ENCODE peak calls at places on chromosomes 6 and 20, in nine cellular contexts. One of them, this sample, is unnamed.

GRCh38 chr20:53869466-53870258 is 200.7 kb downstream of the BCAS1 start:
- DNase-seq in activated naive CD4-positive, alpha-beta T cell: peak
- DNase-seq in CD4-positive, CD25-positive, alpha-beta regulatory T cell: peak
- DNase-seq in endothelial cell: peak
- DNase-seq in SJSA1: peak
- DNase-seq in GF-D8: peak
- DNase-seq in GM13976: peak
- DNase-seq in activated effector memory CD4-positive, alpha-beta T cell treated with anti-CD3 and anti-CD28 coated beads, Interleukin-2, amount 50 U/mL, for 16 hours: peak
- DNase-seq in bronchial epithelial cell: peak
- DNase-seq in this sample: no peak

GRCh38 chr6:53090576-53090975 is 25.4 kb downstream of the FBXO9 start:
- DNase-seq in activated naive CD4-positive, alpha-beta T cell: no peak
- DNase-seq in CD4-positive, CD25-positive, alpha-beta regulatory T cell: no peak
- DNase-seq in endothelial cell: no peak
- DNase-seq in SJSA1: no peak
- DNase-seq in GF-D8: no peak
- DNase-seq in GM13976: no peak
- DNase-seq in activated effector memory CD4-positive, alpha-beta T cell treated with anti-CD3 and anti-CD28 coated beads, Interleukin-2, amount 50 U/mL, for 16 hours: no peak
- DNase-seq in bronchial epithelial cell: peak
- DNase-seq in this sample: no peak

GRCh38 chr6:159433550-159433949 is 259.5 kb downstream of the SOD2 start:
- DNase-seq in activated naive CD4-positive, alpha-beta T cell: no peak
- DNase-seq in CD4-positive, CD25-positive, alpha-beta regulatory T cell: no peak
- DNase-seq in endothelial cell: no peak
- DNase-seq in SJSA1: no peak
- DNase-seq in GF-D8: no peak
- DNase-seq in GM13976: no peak
- DNase-seq in activated effector memory CD4-positive, alpha-beta T cell treated with anti-CD3 and anti-CD28 coated beads, Interleukin-2, amount 50 U/mL, for 16 hours: no peak
- DNase-seq in bronchial epithelial cell: no peak
- DNase-seq in this sample: no peak

GRCh38 chr20:63048516-63049190 is 41.9 kb upstream of the BHLHE23 start:
- DNase-seq in activated naive CD4-positive, alpha-beta T cell: no peak
- DNase-seq in CD4-positive, CD25-positive, alpha-beta regulatory T cell: no peak
- DNase-seq in endothelial cell: no peak
- DNase-seq in SJSA1: no peak
- DNase-seq in GF-D8: no peak
- DNase-seq in GM13976: no peak
- DNase-seq in activated effector memory CD4-positive, alpha-beta T cell treated with anti-CD3 and anti-CD28 coated beads, Interleukin-2, amount 50 U/mL, for 16 hours: no peak
- DNase-seq in bronchial epithelial cell: no peak
- DNase-seq in this sample: no peak

GRCh38 chr6:14466278-14466677 is 348.7 kb downstream of the CD83 start:
- DNase-seq in activated naive CD4-positive, alpha-beta T cell: no peak
- DNase-seq in CD4-positive, CD25-positive, alpha-beta regulatory T cell: no peak
- DNase-seq in endothelial cell: no peak
- DNase-seq in SJSA1: no peak
- DNase-seq in GF-D8: no peak
- DNase-seq in GM13976: no peak
- DNase-seq in activated effector memory CD4-positive, alpha-beta T cell treated with anti-CD3 and anti-CD28 coated beads, Interleukin-2, amount 50 U/mL, for 16 hours: no peak
- DNase-seq in bronchial epithelial cell: no peak
- DNase-seq in this sample: no peak

GRCh38 chr6:47044418-47044817 is 2.3 kb upstream of the ADGRF1 start:
- DNase-seq in activated naive CD4-positive, alpha-beta T cell: no peak
- DNase-seq in CD4-positive, CD25-positive, alpha-beta regulatory T cell: no peak
- DNase-seq in endothelial cell: no peak
- DNase-seq in SJSA1: no peak
- DNase-seq in GF-D8: no peak
- DNase-seq in GM13976: no peak
- DNase-seq in activated effector memory CD4-positive, alpha-beta T cell treated with anti-CD3 and anti-CD28 coated beads, Interleukin-2, amount 50 U/mL, for 16 hours: no peak
- DNase-seq in bronchial epithelial cell: peak
- DNase-seq in this sample: no peak

GRCh38 chr20:52104546-52105044 is 87.0 kb downstream of the ZFP64 start:
- DNase-seq in activated naive CD4-positive, alpha-beta T cell: no peak
- DNase-seq in CD4-positive, CD25-positive, alpha-beta regulatory T cell: no peak
- DNase-seq in endothelial cell: peak
- DNase-seq in SJSA1: no peak
- DNase-seq in GF-D8: no peak
- DNase-seq in GM13976: no peak
- DNase-seq in activated effector memory CD4-positive, alpha-beta T cell treated with anti-CD3 and anti-CD28 coated beads, Interleukin-2, amount 50 U/mL, for 16 hours: no peak
- DNase-seq in bronchial epithelial cell: no peak
- DNase-seq in this sample: no peak

GRCh38 chr6:6007311-6008113 is 787 bp upstream of the NRN1 start:
- DNase-seq in activated naive CD4-positive, alpha-beta T cell: no peak
- DNase-seq in CD4-positive, CD25-positive, alpha-beta regulatory T cell: no peak
- DNase-seq in endothelial cell: peak
- DNase-seq in SJSA1: peak
- DNase-seq in GF-D8: no peak
- DNase-seq in GM13976: peak
- DNase-seq in activated effector memory CD4-positive, alpha-beta T cell treated with anti-CD3 and anti-CD28 coated beads, Interleukin-2, amount 50 U/mL, for 16 hours: peak
- DNase-seq in bronchial epithelial cell: no peak
- DNase-seq in this sample: peak

GRCh38 chr6:53728570-53729194 is 63.1 kb upstream of the KLHL31 start:
- DNase-seq in activated naive CD4-positive, alpha-beta T cell: peak
- DNase-seq in CD4-positive, CD25-positive, alpha-beta regulatory T cell: peak
- DNase-seq in endothelial cell: peak
- DNase-seq in SJSA1: peak
- DNase-seq in GF-D8: no peak
- DNase-seq in GM13976: peak
- DNase-seq in activated effector memory CD4-positive, alpha-beta T cell treated with anti-CD3 and anti-CD28 coated beads, Interleukin-2, amount 50 U/mL, for 16 hours: peak
- DNase-seq in bronchial epithelial cell: peak
- DNase-seq in this sample: peak

GRCh38 chr6:150534514-150534913 is 65.2 kb upstream of the PLEKHG1 start:
- DNase-seq in activated naive CD4-positive, alpha-beta T cell: no peak
- DNase-seq in CD4-positive, CD25-positive, alpha-beta regulatory T cell: no peak
- DNase-seq in endothelial cell: no peak
- DNase-seq in SJSA1: no peak
- DNase-seq in GF-D8: no peak
- DNase-seq in GM13976: no peak
- DNase-seq in activated effector memory CD4-positive, alpha-beta T cell treated with anti-CD3 and anti-CD28 coated beads, Interleukin-2, amount 50 U/mL, for 16 hours: no peak
- DNase-seq in bronchial epithelial cell: no peak
- DNase-seq in this sample: no peak

GRCh38 chr6:166498661-166499349 is 87.7 kb downstream of the RAMACL start:
- DNase-seq in activated naive CD4-positive, alpha-beta T cell: no peak
- DNase-seq in CD4-positive, CD25-positive, alpha-beta regulatory T cell: no peak
- DNase-seq in endothelial cell: no peak
- DNase-seq in SJSA1: no peak
- DNase-seq in GF-D8: no peak
- DNase-seq in GM13976: no peak
- DNase-seq in activated effector memory CD4-positive, alpha-beta T cell treated with anti-CD3 and anti-CD28 coated beads, Interleukin-2, amount 50 U/mL, for 16 hours: peak
- DNase-seq in bronchial epithelial cell: no peak
- DNase-seq in this sample: no peak

GRCh38 chr6:65116326-65116725 is 590.7 kb downstream of the EYS start:
- DNase-seq in activated naive CD4-positive, alpha-beta T cell: no peak
- DNase-seq in CD4-positive, CD25-positive, alpha-beta regulatory T cell: no peak
- DNase-seq in endothelial cell: no peak
- DNase-seq in SJSA1: no peak
- DNase-seq in GF-D8: no peak
- DNase-seq in GM13976: no peak
- DNase-seq in activated effector memory CD4-positive, alpha-beta T cell treated with anti-CD3 and anti-CD28 coated beads, Interleukin-2, amount 50 U/mL, for 16 hours: no peak
- DNase-seq in bronchial epithelial cell: no peak
- DNase-seq in this sample: no peak

GRCh38 chr6:117226778-117227177 is 38.6 kb upstream of the VGLL2 start:
- DNase-seq in activated naive CD4-positive, alpha-beta T cell: no peak
- DNase-seq in CD4-positive, CD25-positive, alpha-beta regulatory T cell: no peak
- DNase-seq in endothelial cell: no peak
- DNase-seq in SJSA1: no peak
- DNase-seq in GF-D8: no peak
- DNase-seq in GM13976: no peak
- DNase-seq in activated effector memory CD4-positive, alpha-beta T cell treated with anti-CD3 and anti-CD28 coated beads, Interleukin-2, amount 50 U/mL, for 16 hours: no peak
- DNase-seq in bronchial epithelial cell: no peak
- DNase-seq in this sample: no peak

GRCh38 chr6:44115866-44116265 is 11.4 kb downstream of the MRPL14 start:
- DNase-seq in activated naive CD4-positive, alpha-beta T cell: no peak
- DNase-seq in CD4-positive, CD25-positive, alpha-beta regulatory T cell: no peak
- DNase-seq in endothelial cell: no peak
- DNase-seq in SJSA1: no peak
- DNase-seq in GF-D8: no peak
- DNase-seq in GM13976: no peak
- DNase-seq in activated effector memory CD4-positive, alpha-beta T cell treated with anti-CD3 and anti-CD28 coated beads, Interleukin-2, amount 50 U/mL, for 16 hours: no peak
- DNase-seq in bronchial epithelial cell: peak
- DNase-seq in this sample: no peak

GRCh38 chr6:157056275-157056674 is 267.0 kb downstream of the TMEM242 start:
- DNase-seq in activated naive CD4-positive, alpha-beta T cell: no peak
- DNase-seq in CD4-positive, CD25-positive, alpha-beta regulatory T cell: no peak
- DNase-seq in endothelial cell: no peak
- DNase-seq in SJSA1: no peak
- DNase-seq in GF-D8: no peak
- DNase-seq in GM13976: peak
- DNase-seq in activated effector memory CD4-positive, alpha-beta T cell treated with anti-CD3 and anti-CD28 coated beads, Interleukin-2, amount 50 U/mL, for 16 hours: peak
- DNase-seq in bronchial epithelial cell: no peak
- DNase-seq in this sample: no peak

GRCh38 chr6:166127624-166128472 is 39.8 kb downstream of the TBXT start:
- DNase-seq in activated naive CD4-positive, alpha-beta T cell: no peak
- DNase-seq in CD4-positive, CD25-positive, alpha-beta regulatory T cell: no peak
- DNase-seq in endothelial cell: no peak
- DNase-seq in SJSA1: no peak
- DNase-seq in GF-D8: no peak
- DNase-seq in GM13976: no peak
- DNase-seq in activated effector memory CD4-positive, alpha-beta T cell treated with anti-CD3 and anti-CD28 coated beads, Interleukin-2, amount 50 U/mL, for 16 hours: no peak
- DNase-seq in bronchial epithelial cell: no peak
- DNase-seq in this sample: no peak

GRCh38 chr20:22626501-22626900 is 42.1 kb upstream of the FOXA2 start:
- DNase-seq in activated naive CD4-positive, alpha-beta T cell: no peak
- DNase-seq in CD4-positive, CD25-positive, alpha-beta regulatory T cell: no peak
- DNase-seq in endothelial cell: no peak
- DNase-seq in SJSA1: no peak
- DNase-seq in GF-D8: no peak
- DNase-seq in GM13976: no peak
- DNase-seq in activated effector memory CD4-positive, alpha-beta T cell treated with anti-CD3 and anti-CD28 coated beads, Interleukin-2, amount 50 U/mL, for 16 hours: no peak
- DNase-seq in bronchial epithelial cell: no peak
- DNase-seq in this sample: no peak

GRCh38 chr20:39717976-39718375 is 755.8 kb downstream of the DHX35 start:
- DNase-seq in activated naive CD4-positive, alpha-beta T cell: no peak
- DNase-seq in CD4-positive, CD25-positive, alpha-beta regulatory T cell: no peak
- DNase-seq in endothelial cell: no peak
- DNase-seq in SJSA1: no peak
- DNase-seq in GF-D8: no peak
- DNase-seq in GM13976: no peak
- DNase-seq in activated effector memory CD4-positive, alpha-beta T cell treated with anti-CD3 and anti-CD28 coated beads, Interleukin-2, amount 50 U/mL, for 16 hours: no peak
- DNase-seq in bronchial epithelial cell: no peak
- DNase-seq in this sample: no peak

GRCh38 chr20:44716309-44717106 is 1.3 kb downstream of the CCN5 start:
- DNase-seq in activated naive CD4-positive, alpha-beta T cell: no peak
- DNase-seq in CD4-positive, CD25-positive, alpha-beta regulatory T cell: no peak
- DNase-seq in endothelial cell: no peak
- DNase-seq in SJSA1: no peak
- DNase-seq in GF-D8: no peak
- DNase-seq in GM13976: no peak
- DNase-seq in activated effector memory CD4-positive, alpha-beta T cell treated with anti-CD3 and anti-CD28 coated beads, Interleukin-2, amount 50 U/mL, for 16 hours: no peak
- DNase-seq in bronchial epithelial cell: peak
- DNase-seq in this sample: no peak

GRCh38 chr6:151002562-151002961 is 137.1 kb downstream of the MTHFD1L start:
- DNase-seq in activated naive CD4-positive, alpha-beta T cell: no peak
- DNase-seq in CD4-positive, CD25-positive, alpha-beta regulatory T cell: no peak
- DNase-seq in endothelial cell: no peak
- DNase-seq in SJSA1: no peak
- DNase-seq in GF-D8: no peak
- DNase-seq in GM13976: no peak
- DNase-seq in activated effector memory CD4-positive, alpha-beta T cell treated with anti-CD3 and anti-CD28 coated beads, Interleukin-2, amount 50 U/mL, for 16 hours: no peak
- DNase-seq in bronchial epithelial cell: no peak
- DNase-seq in this sample: no peak

GRCh38 chr6:107540465-107540857 is 50.5 kb downstream of the SOBP start:
- DNase-seq in activated naive CD4-positive, alpha-beta T cell: no peak
- DNase-seq in CD4-positive, CD25-positive, alpha-beta regulatory T cell: no peak
- DNase-seq in endothelial cell: no peak
- DNase-seq in SJSA1: no peak
- DNase-seq in GF-D8: no peak
- DNase-seq in GM13976: no peak
- DNase-seq in activated effector memory CD4-positive, alpha-beta T cell treated with anti-CD3 and anti-CD28 coated beads, Interleukin-2, amount 50 U/mL, for 16 hours: no peak
- DNase-seq in bronchial epithelial cell: no peak
- DNase-seq in this sample: no peak

GRCh38 chr6:20991910-20992309 is 457.7 kb downstream of the CDKAL1 start:
- DNase-seq in activated naive CD4-positive, alpha-beta T cell: no peak
- DNase-seq in CD4-positive, CD25-positive, alpha-beta regulatory T cell: no peak
- DNase-seq in endothelial cell: no peak
- DNase-seq in SJSA1: no peak
- DNase-seq in GF-D8: no peak
- DNase-seq in GM13976: no peak
- DNase-seq in activated effector memory CD4-positive, alpha-beta T cell treated with anti-CD3 and anti-CD28 coated beads, Interleukin-2, amount 50 U/mL, for 16 hours: no peak
- DNase-seq in bronchial epithelial cell: no peak
- DNase-seq in this sample: no peak

GRCh38 chr6:100918152-100918551 is 37.0 kb upstream of the ASCC3 start:
- DNase-seq in activated naive CD4-positive, alpha-beta T cell: no peak
- DNase-seq in CD4-positive, CD25-positive, alpha-beta regulatory T cell: no peak
- DNase-seq in endothelial cell: no peak
- DNase-seq in SJSA1: no peak
- DNase-seq in GF-D8: no peak
- DNase-seq in GM13976: no peak
- DNase-seq in activated effector memory CD4-positive, alpha-beta T cell treated with anti-CD3 and anti-CD28 coated beads, Interleukin-2, amount 50 U/mL, for 16 hours: no peak
- DNase-seq in bronchial epithelial cell: no peak
- DNase-seq in this sample: no peak

GRCh38 chr6:151485616-151486015 is 8.2 kb upstream of the CCDC170 start:
- DNase-seq in activated naive CD4-positive, alpha-beta T cell: no peak
- DNase-seq in CD4-positive, CD25-positive, alpha-beta regulatory T cell: no peak
- DNase-seq in endothelial cell: no peak
- DNase-seq in SJSA1: no peak
- DNase-seq in GF-D8: no peak
- DNase-seq in GM13976: no peak
- DNase-seq in activated effector memory CD4-positive, alpha-beta T cell treated with anti-CD3 and anti-CD28 coated beads, Interleukin-2, amount 50 U/mL, for 16 hours: no peak
- DNase-seq in bronchial epithelial cell: peak
- DNase-seq in this sample: no peak

GRCh38 chr6:52551483-52552277 is 25.2 kb downstream of the TRAM2 start:
- DNase-seq in activated naive CD4-positive, alpha-beta T cell: no peak
- DNase-seq in CD4-positive, CD25-positive, alpha-beta regulatory T cell: no peak
- DNase-seq in endothelial cell: no peak
- DNase-seq in SJSA1: peak
- DNase-seq in GF-D8: no peak
- DNase-seq in GM13976: no peak
- DNase-seq in activated effector memory CD4-positive, alpha-beta T cell treated with anti-CD3 and anti-CD28 coated beads, Interleukin-2, amount 50 U/mL, for 16 hours: no peak
- DNase-seq in bronchial epithelial cell: peak
- DNase-seq in this sample: peak

GRCh38 chr6:13992417-13993055 is 67.8 kb downstream of the RNF182 start:
- DNase-seq in activated naive CD4-positive, alpha-beta T cell: no peak
- DNase-seq in CD4-positive, CD25-positive, alpha-beta regulatory T cell: no peak
- DNase-seq in endothelial cell: no peak
- DNase-seq in SJSA1: peak
- DNase-seq in GF-D8: no peak
- DNase-seq in GM13976: no peak
- DNase-seq in activated effector memory CD4-positive, alpha-beta T cell treated with anti-CD3 and anti-CD28 coated beads, Interleukin-2, amount 50 U/mL, for 16 hours: no peak
- DNase-seq in bronchial epithelial cell: peak
- DNase-seq in this sample: no peak

GRCh38 chr6:6315660-6316059 is 4.8 kb downstream of the F13A1 start:
- DNase-seq in activated naive CD4-positive, alpha-beta T cell: peak
- DNase-seq in CD4-positive, CD25-positive, alpha-beta regulatory T cell: no peak
- DNase-seq in endothelial cell: peak
- DNase-seq in SJSA1: peak
- DNase-seq in GF-D8: no peak
- DNase-seq in GM13976: peak
- DNase-seq in activated effector memory CD4-positive, alpha-beta T cell treated with anti-CD3 and anti-CD28 coated beads, Interleukin-2, amount 50 U/mL, for 16 hours: peak
- DNase-seq in bronchial epithelial cell: peak
- DNase-seq in this sample: peak

GRCh38 chr20:44231713-44232468 is 15.2 kb upstream of the GDAP1L1 start:
- DNase-seq in activated naive CD4-positive, alpha-beta T cell: no peak
- DNase-seq in CD4-positive, CD25-positive, alpha-beta regulatory T cell: no peak
- DNase-seq in endothelial cell: no peak
- DNase-seq in SJSA1: no peak
- DNase-seq in GF-D8: no peak
- DNase-seq in GM13976: no peak
- DNase-seq in activated effector memory CD4-positive, alpha-beta T cell treated with anti-CD3 and anti-CD28 coated beads, Interleukin-2, amount 50 U/mL, for 16 hours: no peak
- DNase-seq in bronchial epithelial cell: no peak
- DNase-seq in this sample: no peak

GRCh38 chr6:11262231-11262630 is 29.8 kb upstream of the NEDD9 start:
- DNase-seq in activated naive CD4-positive, alpha-beta T cell: no peak
- DNase-seq in CD4-positive, CD25-positive, alpha-beta regulatory T cell: no peak
- DNase-seq in endothelial cell: no peak
- DNase-seq in SJSA1: no peak
- DNase-seq in GF-D8: no peak
- DNase-seq in GM13976: no peak
- DNase-seq in activated effector memory CD4-positive, alpha-beta T cell treated with anti-CD3 and anti-CD28 coated beads, Interleukin-2, amount 50 U/mL, for 16 hours: no peak
- DNase-seq in bronchial epithelial cell: no peak
- DNase-seq in this sample: no peak

GRCh38 chr6:106733386-106733785 is 104.0 kb downstream of the QRSL1 start:
- DNase-seq in activated naive CD4-positive, alpha-beta T cell: no peak
- DNase-seq in CD4-positive, CD25-positive, alpha-beta regulatory T cell: no peak
- DNase-seq in endothelial cell: no peak
- DNase-seq in SJSA1: no peak
- DNase-seq in GF-D8: no peak
- DNase-seq in GM13976: no peak
- DNase-seq in activated effector memory CD4-positive, alpha-beta T cell treated with anti-CD3 and anti-CD28 coated beads, Interleukin-2, amount 50 U/mL, for 16 hours: no peak
- DNase-seq in bronchial epithelial cell: no peak
- DNase-seq in this sample: no peak

GRCh38 chr6:166221636-166222035 is 54.0 kb upstream of the TBXT start:
- DNase-seq in activated naive CD4-positive, alpha-beta T cell: no peak
- DNase-seq in CD4-positive, CD25-positive, alpha-beta regulatory T cell: no peak
- DNase-seq in endothelial cell: no peak
- DNase-seq in SJSA1: no peak
- DNase-seq in GF-D8: no peak
- DNase-seq in GM13976: no peak
- DNase-seq in activated effector memory CD4-positive, alpha-beta T cell treated with anti-CD3 and anti-CD28 coated beads, Interleukin-2, amount 50 U/mL, for 16 hours: no peak
- DNase-seq in bronchial epithelial cell: no peak
- DNase-seq in this sample: no peak

This sample was measured in NCI-H2029 treated with DMSO at 0.1 percent for 48 hours.